ENCODE peak calls at places on chromosomes 3 and 15, in ten cellular contexts. T, K, P, Z, Q, C, L, H, N and Y are unnamed samples.

GRCh38 chr3:37536799-37537311 is 324.8 kb upstream of the CTDSPL start:
- DNase-seq in T (no peak), K (no peak), P (no peak), Z (no peak), Q (no peak), C (no peak), L (no peak), H (no peak), N (no peak), Y (no peak)

GRCh38 chr3:138862531-138862923 is 27.8 kb upstream of the PIK3CB start:
- DNase-seq in T (peak; percentile 41), K (no peak), P (peak; percentile 39), Z (no peak), Q (peak; percentile 24), C (no peak), L (no peak), H (no peak), N (peak; percentile 40), Y (peak; percentile 9)

GRCh38 chr3:195154793-195155535 is 116.0 kb downstream of the XXYLT1 start:
- DNase-seq in T (peak; percentile 93), K (no peak), P (peak; percentile 88), Z (peak; percentile 64), Q (peak; percentile 98), C (peak; percentile 51), L (no peak), H (peak; percentile 89), N (peak; percentile 90), Y (no peak)

GRCh38 chr15:88396382-88396781 is 70.8 kb downstream of the MRPL46 start:
- DNase-seq in T (peak; percentile 20), K (no peak), P (no peak), Z (no peak), Q (no peak), C (no peak), L (no peak), H (no peak), N (no peak), Y (no peak)

GRCh38 chr3:122513386-122514122 is 1.2 kb downstream of the KPNA1 start:
- DNase-seq in T (no peak), K (no peak), P (no peak), Z (no peak), Q (peak; percentile 79), C (no peak), L (no peak), H (peak; percentile 52), N (no peak), Y (no peak)

GRCh38 chr15:44735482-44736260 is 657 bp upstream of the TRIM69 start:
- DNase-seq in T (peak; percentile 39), K (no peak), P (no peak), Z (no peak), Q (no peak), C (no peak), L (no peak), H (no peak), N (no peak), Y (no peak)

GRCh38 chr3:100454684-100455083 is 37.7 kb upstream of the TMEM45A start:
- DNase-seq in T (no peak), K (no peak), P (no peak), Z (no peak), Q (no peak), C (no peak), L (no peak), H (no peak), N (no peak), Y (no peak)

GRCh38 chr3:70179111-70179510 is 133.3 kb downstream of the MDFIC2 start:
- DNase-seq in T (no peak), K (no peak), P (no peak), Z (peak; percentile 28), Q (no peak), C (no peak), L (no peak), H (no peak), N (no peak), Y (no peak)

GRCh38 chr3:132448211-132448961 is 31.1 kb downstream of the DNAJC13 start:
- DNase-seq in T (no peak), K (no peak), P (no peak), Z (no peak), Q (peak; percentile 48), C (no peak), L (no peak), H (no peak), N (no peak), Y (no peak)

GRCh38 chr3:71579934-71580318 is 3.6 kb downstream of the FOXP1 start:
- DNase-seq in T (peak; percentile 72), K (no peak), P (no peak), Z (no peak), Q (peak; percentile 84), C (no peak), L (no peak), H (no peak), N (no peak), Y (no peak)

GRCh38 chr3:111864821-111865656 is 6.0 kb downstream of the PHLDB2 start:
- DNase-seq in T (no peak), K (no peak), P (no peak), Z (no peak), Q (peak; percentile 99), C (no peak), L (no peak), H (no peak), N (peak; percentile 11), Y (no peak)

GRCh38 chr3:153348457-153349137 is 186.6 kb downstream of the RAP2B start:
- DNase-seq in T (no peak), K (no peak), P (no peak), Z (no peak), Q (peak; percentile 55), C (no peak), L (no peak), H (no peak), N (no peak), Y (no peak)

GRCh38 chr3:129974451-129975331 is at the start of gene TRH:
- DNase-seq in T (no peak), K (no peak), P (no peak), Z (no peak), Q (no peak), C (no peak), L (peak; percentile 12), H (no peak), N (no peak), Y (no peak)

GRCh38 chr3:21839592-21839991 is 88.6 kb upstream of the ZNF385D start:
- DNase-seq in T (peak; percentile 22), K (no peak), P (no peak), Z (no peak), Q (peak; percentile 96), C (no peak), L (no peak), H (no peak), N (peak; percentile 39), Y (no peak)

GRCh38 chr15:75430259-75430658 is 21.2 kb downstream of the SIN3A start:
- DNase-seq in T (no peak), K (no peak), P (peak; percentile 49), Z (no peak), Q (no peak), C (no peak), L (no peak), H (no peak), N (no peak), Y (no peak)

GRCh38 chr15:82137261-82137660 is 91.4 kb upstream of the MEX3B start:
- DNase-seq in T (no peak), K (no peak), P (no peak), Z (no peak), Q (peak; percentile 70), C (no peak), L (no peak), H (no peak), N (no peak), Y (no peak)

GRCh38 chr15:22968356-22968755 is 11.8 kb downstream of the CYFIP1 start:
- DNase-seq in T (no peak), K (no peak), P (peak; percentile 8), Z (no peak), Q (peak; percentile 96), C (no peak), L (no peak), H (no peak), N (no peak), Y (no peak)

GRCh38 chr3:50342818-50343633 is 2.4 kb upstream of the RASSF1 start:
- DNase-seq in T (peak; percentile 14), K (no peak), P (peak; percentile 80), Z (no peak), Q (no peak), C (no peak), L (no peak), H (no peak), N (no peak), Y (no peak)

GRCh38 chr3:10521772-10522441 is 16.5 kb upstream of the ATP2B2 start:
- DNase-seq in T (no peak), K (no peak), P (no peak), Z (no peak), Q (no peak), C (no peak), L (no peak), H (no peak), N (no peak), Y (no peak)

GRCh38 chr15:39133201-39133600 is 447.7 kb upstream of the THBS1 start:
- DNase-seq in T (no peak), K (no peak), P (no peak), Z (no peak), Q (peak; percentile 86), C (no peak), L (no peak), H (no peak), N (no peak), Y (no peak)

GRCh38 chr3:185789134-185789533 is 35.7 kb downstream of the IGF2BP2 start:
- DNase-seq in T (no peak), K (no peak), P (no peak), Z (no peak), Q (no peak), C (no peak), L (no peak), H (no peak), N (no peak), Y (no peak)

GRCh38 chr3:8490079-8490552 is 11.5 kb upstream of the LMCD1 start:
- DNase-seq in T (no peak), K (no peak), P (no peak), Z (no peak), Q (peak; percentile 98), C (no peak), L (no peak), H (no peak), N (no peak), Y (no peak)

GRCh38 chr3:101962055-101962454 is 112.7 kb downstream of the NFKBIZ start:
- DNase-seq in T (no peak), K (no peak), P (no peak), Z (no peak), Q (peak; percentile 89), C (no peak), L (no peak), H (no peak), N (no peak), Y (no peak)

GRCh38 chr15:49645277-49645676 is 24.4 kb downstream of the DTWD1 start:
- DNase-seq in T (no peak), K (no peak), P (no peak), Z (no peak), Q (no peak), C (no peak), L (no peak), H (no peak), N (no peak), Y (no peak)

GRCh38 chr3:184727357-184728060 is 15.6 kb upstream of the MAGEF1 start:
- DNase-seq in T (peak; percentile 78), K (no peak), P (no peak), Z (no peak), Q (peak; percentile 69), C (no peak), L (peak; percentile 27), H (peak; percentile 61), N (peak; percentile 70), Y (no peak)

GRCh38 chr15:78907577-78907976 is 34.9 kb downstream of the MORF4L1 start:
- DNase-seq in T (peak; percentile 32), K (no peak), P (no peak), Z (no peak), Q (no peak), C (no peak), L (no peak), H (no peak), N (no peak), Y (no peak)

GRCh38 chr3:141876891-141877561 is 583 bp downstream of the ATP1B3 start:
- DNase-seq in T (peak; percentile 37), K (peak; percentile 32), P (peak; percentile 89), Z (peak; percentile 65), Q (peak; percentile 57), C (peak; percentile 21), L (peak; percentile 71), H (no peak), N (peak; percentile 57), Y (no peak)